ENCODE peak calls at places on chromosomes 3 and 15, in eight cellular contexts. V is endothelial cell; X is ovary; F is AG04450; Z is WERI-Rb-1; W is heart left ventricle; O is CD8-positive, alpha-beta T cell; A is GM06990. R is an unnamed sample.

GRCh38 chr3:35832140-35832571 is 192.8 kb downstream of the ARPP21 start:
- DNase-seq in V (no peak), X (no peak), F (no peak), Z (no peak), W (no peak), O (no peak), A (no peak), R (no peak)

GRCh38 chr3:37974121-37974927 is 16.3 kb upstream of the VILL start:
- DNase-seq in V (peak), X (peak), F (no peak), Z (peak), W (peak), O (peak), A (no peak), R (peak)

GRCh38 chr15:62482715-62483429 is 317.8 kb upstream of the C2CD4B start:
- DNase-seq in V (peak), X (no peak), F (no peak), Z (peak), W (no peak), O (no peak), A (peak), R (peak)

GRCh38 chr3:121995190-121996137 is 26.6 kb downstream of the ILDR1 start:
- DNase-seq in V (peak), X (no peak), F (peak), Z (peak), W (peak), O (peak), A (peak), R (peak)

GRCh38 chr3:69088033-69088432 is 3.3 kb downstream of the ARL6IP5 start:
- DNase-seq in V (no peak), X (no peak), F (no peak), Z (no peak), W (no peak), O (no peak), A (no peak), R (no peak)

GRCh38 chr3:37726445-37727000 is 135.2 kb upstream of the CTDSPL start:
- DNase-seq in V (no peak), X (no peak), F (no peak), Z (no peak), W (no peak), O (no peak), A (no peak), R (no peak)

GRCh38 chr3:128502712-128503111 is 9.7 kb upstream of the GATA2 start:
- DNase-seq in V (no peak), X (no peak), F (no peak), Z (no peak), W (no peak), O (no peak), A (no peak), R (no peak)

GRCh38 chr3:184693011-184693975 is 18.6 kb downstream of the MAGEF1 start:
- DNase-seq in V (no peak), X (no peak), F (no peak), Z (peak), W (no peak), O (no peak), A (no peak), R (peak)

GRCh38 chr15:81292516-81293001 is 31.4 kb downstream of the STARD5 start:
- DNase-seq in V (no peak), X (no peak), F (no peak), Z (no peak), W (no peak), O (peak), A (peak), R (no peak)

GRCh38 chr3:100650651-100651611 is 41.5 kb downstream of the ADGRG7 start:
- DNase-seq in V (no peak), X (no peak), F (no peak), Z (no peak), W (no peak), O (no peak), A (peak), R (no peak)

GRCh38 chr15:84799511-84800187 is 17.5 kb upstream of the ALPK3 start:
- DNase-seq in V (no peak), X (no peak), F (no peak), Z (no peak), W (no peak), O (no peak), A (no peak), R (no peak)

GRCh38 chr15:42079401-42079908 is 14.9 kb downstream of the PLA2G4D start:
- DNase-seq in V (no peak), X (no peak), F (no peak), Z (no peak), W (no peak), O (no peak), A (no peak), R (no peak)

GRCh38 chr3:141407043-141407442 is 38.7 kb downstream of the ZBTB38 start:
- DNase-seq in V (no peak), X (peak), F (peak), Z (no peak), W (peak), O (no peak), A (no peak), R (no peak)

GRCh38 chr3:178300441-178300959 is 235.7 kb upstream of the KCNMB2 start:
- DNase-seq in V (no peak), X (no peak), F (no peak), Z (no peak), W (no peak), O (no peak), A (no peak), R (no peak)

GRCh38 chr15:66862111-66862815 is 160.2 kb downstream of the SMAD6 start:
- DNase-seq in V (no peak), X (peak), F (no peak), Z (no peak), W (peak), O (no peak), A (no peak), R (no peak)

GRCh38 chr3:32340039-32340438 is 51.6 kb upstream of the CMTM7 start:
- DNase-seq in V (peak), X (no peak), F (no peak), Z (peak), W (no peak), O (peak), A (no peak), R (no peak)

GRCh38 chr3:113222412-113223086 is 11.2 kb downstream of the BOC start:
- DNase-seq in V (no peak), X (no peak), F (no peak), Z (no peak), W (no peak), O (no peak), A (no peak), R (no peak)

GRCh38 chr3:122183893-122184590 is 574 bp downstream of the CASR start:
- DNase-seq in V (peak), X (no peak), F (no peak), Z (peak), W (no peak), O (no peak), A (peak), R (peak)

GRCh38 chr3:8503871-8504610 is 2.4 kb downstream of the LMCD1 start:
- DNase-seq in V (no peak), X (no peak), F (no peak), Z (no peak), W (no peak), O (no peak), A (peak), R (no peak)

GRCh38 chr15:49282366-49282765 is 112.3 kb downstream of the GALK2 start:
- DNase-seq in V (no peak), X (no peak), F (peak), Z (no peak), W (no peak), O (no peak), A (no peak), R (no peak)

GRCh38 chr3:108223928-108224327 is 1.7 kb upstream of the IFT57 start:
- DNase-seq in V (no peak), X (no peak), F (no peak), Z (no peak), W (no peak), O (no peak), A (peak), R (no peak)

GRCh38 chr15:51688863-51689262 is 7.6 kb downstream of the SCG3 start:
- DNase-seq in V (no peak), X (no peak), F (no peak), Z (no peak), W (no peak), O (no peak), A (no peak), R (no peak)
- TF ChIP-seq CTCF in V (no peak), X (no peak), F (peak), Z (no peak), W (no peak), O (no peak), A (peak), R (no peak)

GRCh38 chr3:42440924-42441323 is 30.5 kb upstream of the LYZL4 start:
- DNase-seq in V (no peak), X (no peak), F (no peak), Z (no peak), W (no peak), O (no peak), A (no peak), R (no peak)

GRCh38 chr3:42446111-42447050 is 36.0 kb upstream of the LYZL4 start:
- DNase-seq in V (no peak), X (no peak), F (no peak), Z (no peak), W (no peak), O (no peak), A (no peak), R (no peak)

GRCh38 chr3:42442640-42443039 is 32.2 kb upstream of the LYZL4 start:
- DNase-seq in V (no peak), X (no peak), F (no peak), Z (peak), W (no peak), O (no peak), A (no peak), R (no peak)

GRCh38 chr3:42443819-42444436 is 33.5 kb upstream of the LYZL4 start:
- DNase-seq in V (peak), X (peak), F (peak), Z (peak), W (peak), O (peak), A (peak), R (peak)

GRCh38 chr3:42443292-42443691 is 32.9 kb upstream of the LYZL4 start:
- DNase-seq in V (no peak), X (no peak), F (no peak), Z (no peak), W (no peak), O (no peak), A (no peak), R (no peak)
- TF ChIP-seq CTCF in V (no peak), X (no peak), F (no peak), Z (no peak), W (no peak), O (no peak), A (no peak), R (no peak)

GRCh38 chr3:153925826-153926514 is 195.2 kb upstream of the ARHGEF26 start:
- DNase-seq in V (no peak), X (no peak), F (no peak), Z (no peak), W (no peak), O (no peak), A (no peak), R (no peak)

GRCh38 chr3:153927107-153927506 is 194.1 kb upstream of the ARHGEF26 start:
- DNase-seq in V (no peak), X (no peak), F (peak), Z (no peak), W (no peak), O (no peak), A (no peak), R (no peak)
- TF ChIP-seq CTCF in V (no peak), X (no peak), F (peak), Z (peak), W (no peak), O (no peak), A (no peak), R (no peak)

GRCh38 chr3:78070188-78070587 is 1030.3 kb downstream of the ROBO2 start:
- DNase-seq in V (no peak), X (no peak), F (no peak), Z (no peak), W (no peak), O (no peak), A (no peak), R (no peak)

DNA sequence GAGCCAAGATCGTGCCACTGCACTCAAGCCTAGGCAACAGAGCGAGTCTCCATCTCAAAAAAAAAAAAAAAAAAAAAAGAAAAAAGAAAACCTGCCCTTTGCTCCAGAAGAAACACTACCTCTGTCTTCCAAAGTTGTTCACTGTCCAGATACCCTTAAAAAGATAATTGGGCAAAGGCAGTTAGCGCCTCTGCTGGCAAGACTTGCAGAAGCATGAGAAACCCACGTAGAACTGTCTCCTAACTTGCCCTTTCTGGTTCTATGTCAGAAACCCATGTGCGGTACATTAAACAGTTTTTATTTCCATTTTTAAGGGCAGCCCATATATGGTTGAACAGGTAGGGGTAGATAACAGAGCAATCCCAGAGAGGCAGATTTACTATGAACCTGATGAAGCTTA is 1026.4 kb downstream of the ROBO2 start:
- DNase-seq in V (no peak), X (no peak), F (no peak), Z (no peak), W (no peak), O (no peak), A (no peak), R (no peak)
- TF ChIP-seq CTCF in V (no peak), X (no peak), F (no peak), Z (no peak), W (no peak), O (no peak), A (peak), R (no peak)

GRCh38 chr3:33391255-33391995 is 48.8 kb downstream of the UBP1 start:
- DNase-seq in V (no peak), X (no peak), F (no peak), Z (no peak), W (no peak), O (no peak), A (no peak), R (no peak)

GRCh38 chr3:33389908-33390307 is 50.3 kb downstream of the UBP1 start:
- DNase-seq in V (no peak), X (no peak), F (no peak), Z (no peak), W (no peak), O (no peak), A (no peak), R (no peak)

GRCh38 chr3:33392144-33392543 is 48.1 kb downstream of the UBP1 start:
- DNase-seq in V (no peak), X (no peak), F (no peak), Z (no peak), W (no peak), O (no peak), A (no peak), R (no peak)

GRCh38 chr3:33394403-33395054 is 45.7 kb downstream of the UBP1 start:
- DNase-seq in V (no peak), X (no peak), F (no peak), Z (no peak), W (no peak), O (no peak), A (no peak), R (no peak)

DNA sequence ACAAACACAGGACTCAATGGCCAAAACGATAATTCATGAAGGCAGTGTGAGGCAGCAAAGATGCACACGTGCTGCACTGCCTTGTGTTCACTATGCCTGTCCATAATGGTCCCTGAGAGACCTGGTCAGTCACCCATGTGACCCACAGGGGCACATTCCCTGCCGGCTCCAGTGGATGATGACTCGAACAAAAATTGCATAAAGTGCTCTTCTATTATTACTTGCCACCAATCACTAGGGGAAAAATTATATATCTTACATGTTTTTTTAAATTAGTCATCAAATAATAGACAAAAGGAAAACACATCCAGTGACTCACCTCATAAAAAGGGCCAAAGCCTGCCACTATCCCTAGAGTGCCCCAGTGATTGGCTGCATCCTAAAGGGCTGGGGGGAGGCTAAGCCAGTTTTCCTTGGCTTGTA is 47.5 kb downstream of the UBP1 start:
- DNase-seq in V (no peak), X (no peak), F (peak), Z (no peak), W (no peak), O (no peak), A (no peak), R (peak)
- TF ChIP-seq CTCF in V (no peak), X (no peak), F (no peak), Z (no peak), W (no peak), O (no peak), A (no peak), R (no peak)

DNA sequence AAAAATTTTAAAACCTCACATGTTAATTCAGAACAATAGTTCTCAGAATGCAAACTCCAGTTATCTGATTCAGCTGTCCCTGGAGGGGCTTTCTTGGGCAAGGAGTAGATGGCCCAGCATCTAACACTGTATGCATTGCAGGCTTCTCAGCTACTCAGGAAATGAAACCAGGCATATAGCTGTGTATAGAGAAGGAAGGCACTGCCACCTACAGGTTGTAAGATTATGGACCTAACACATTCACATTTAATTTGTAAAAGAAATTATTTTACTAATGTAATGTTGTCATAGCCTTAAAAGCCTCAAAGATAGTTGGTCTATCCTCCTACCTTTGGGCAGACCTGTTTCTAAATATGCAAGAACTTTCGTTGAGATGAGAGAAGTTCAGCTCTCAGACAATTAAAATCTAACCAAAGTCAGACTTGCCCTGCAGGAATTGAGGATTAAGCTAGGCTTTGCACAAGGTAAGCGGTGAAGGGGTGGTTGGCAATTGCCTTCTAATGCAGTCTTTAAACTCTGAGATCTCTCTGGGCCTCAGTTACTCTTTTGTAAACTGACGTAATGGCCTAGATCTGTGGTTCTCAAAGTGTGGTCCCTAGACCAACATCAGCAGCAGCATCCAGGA is 132.8 kb upstream of the SLC24A5 start:
- DNase-seq in V (peak), X (peak), F (peak), Z (peak), W (peak), O (no peak), A (no peak), R (no peak)
- TF ChIP-seq CTCF in V (peak), X (peak), F (peak), Z (peak), W (peak), O (peak), A (peak), R (peak)

GRCh38 chr15:83365370-83365938 is 81.0 kb upstream of the BNC1 start:
- DNase-seq in V (peak), X (no peak), F (no peak), Z (no peak), W (no peak), O (no peak), A (no peak), R (peak)
- TF ChIP-seq CTCF in V (no peak), X (no peak), F (no peak), Z (no peak), W (no peak), O (no peak), A (peak), R (no peak)

GRCh38 chr3:127369356-127369935 is 81.6 kb upstream of the PRR20G start:
- DNase-seq in V (no peak), X (no peak), F (no peak), Z (no peak), W (no peak), O (no peak), A (no peak), R (no peak)

GRCh38 chr3:127368186-127369032 is 80.6 kb upstream of the PRR20G start:
- DNase-seq in V (no peak), X (no peak), F (no peak), Z (no peak), W (no peak), O (no peak), A (no peak), R (no peak)

GRCh38 chr3:127367593-127367992 is 79.7 kb upstream of the PRR20G start:
- DNase-seq in V (no peak), X (no peak), F (no peak), Z (no peak), W (no peak), O (no peak), A (no peak), R (no peak)

GRCh38 chr3:127365383-127365782 is 77.5 kb upstream of the PRR20G start:
- DNase-seq in V (no peak), X (no peak), F (no peak), Z (no peak), W (no peak), O (no peak), A (no peak), R (no peak)

GRCh38 chr3:127366383-127366782 is 78.5 kb upstream of the PRR20G start:
- DNase-seq in V (no peak), X (no peak), F (no peak), Z (no peak), W (no peak), O (no peak), A (no peak), R (no peak)
- TF ChIP-seq CTCF in V (no peak), X (no peak), F (no peak), Z (peak), W (no peak), O (no peak), A (no peak), R (no peak)

GRCh38 chr3:150582620-150583019 is 20.5 kb upstream of the SELENOT start:
- DNase-seq in V (no peak), X (no peak), F (no peak), Z (no peak), W (no peak), O (no peak), A (no peak), R (no peak)

GRCh38 chr3:150583028-150583427 is 20.1 kb upstream of the SELENOT start:
- DNase-seq in V (no peak), X (no peak), F (no peak), Z (no peak), W (no peak), O (no peak), A (peak), R (no peak)

GRCh38 chr3:150581174-150581573 is 21.9 kb upstream of the SELENOT start:
- DNase-seq in V (no peak), X (no peak), F (no peak), Z (no peak), W (no peak), O (no peak), A (no peak), R (no peak)

GRCh38 chr3:150577854-150578253 is 25.3 kb upstream of the SELENOT start:
- DNase-seq in V (no peak), X (no peak), F (no peak), Z (no peak), W (no peak), O (no peak), A (no peak), R (no peak)
- TF ChIP-seq CTCF in V (no peak), X (no peak), F (no peak), Z (no peak), W (no peak), O (no peak), A (no peak), R (no peak)

DNA sequence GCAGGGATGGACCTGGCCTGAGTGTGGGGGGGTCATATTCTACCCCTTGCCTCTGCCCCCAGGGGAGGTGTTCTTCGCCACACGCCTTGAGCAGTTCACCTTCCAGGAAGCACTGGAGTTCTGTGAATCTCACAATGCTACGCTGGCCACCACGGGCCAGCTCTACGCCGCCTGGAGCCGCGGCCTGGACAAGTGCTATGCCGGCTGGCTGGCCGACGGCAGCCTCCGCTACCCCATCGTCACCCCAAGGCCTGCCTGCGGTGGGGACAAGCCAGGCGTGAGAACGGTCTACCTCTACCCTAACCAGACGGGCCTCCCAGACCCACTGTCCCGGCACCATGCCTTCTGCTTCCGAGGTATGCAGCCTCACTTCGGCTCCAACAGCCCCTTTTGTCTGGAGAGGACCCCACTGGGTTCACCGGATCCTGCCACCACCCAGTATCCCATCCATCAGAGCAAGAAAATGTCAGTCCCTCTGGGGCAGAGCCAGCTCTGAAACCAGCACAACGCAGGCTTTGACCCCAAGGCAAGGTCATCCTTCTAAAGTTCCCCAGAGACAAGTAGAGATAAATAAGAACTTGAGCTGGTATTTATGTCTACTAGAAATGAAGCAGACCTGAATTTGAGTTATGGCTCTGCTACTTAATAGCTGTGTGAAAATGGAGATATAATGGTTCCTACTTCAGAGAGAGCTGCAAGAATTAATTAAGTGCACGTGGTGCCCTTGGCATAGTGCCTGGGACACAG is 45.8 kb downstream of the HAPLN3 start:
- DNase-seq in V (no peak), X (no peak), F (no peak), Z (no peak), W (no peak), O (no peak), A (no peak), R (no peak)
- TF ChIP-seq CTCF in V (no peak), X (no peak), F (no peak), Z (no peak), W (no peak), O (no peak), A (no peak), R (no peak)

R was measured in glutamatergic neuron.